ENCODE peak calls at places on chromosomes 2 and 18, in nine cellular contexts. P, R, Z, B, Q, I, A, N and M are unnamed samples.

GRCh38 chr2:121287146-121287798 is 2.3 kb upstream of the TFCP2L1 start:
- DNase-seq in R (no peak), B (no peak), Q (no peak), P (no peak), A (no peak), Z (no peak), N (no peak), I (no peak), M (no peak)

GRCh38 chr2:105796791-105797190 is 52.1 kb downstream of the NCK2 start:
- DNase-seq in Z (no peak), P (no peak), R (no peak), A (no peak), I (no peak), B (no peak), Q (no peak), N (no peak), M (no peak)

GRCh38 chr18:63161728-63162195 is 157.8 kb downstream of the BCL2 start:
- DNase-seq in N (no peak), B (no peak), A (peak), R (peak), Q (no peak), I (peak), Z (peak), P (peak), M (peak)

GRCh38 chr18:49251451-49251850 is 209.0 kb downstream of the DYM start:
- DNase-seq in N (no peak), B (no peak), Z (no peak), I (no peak), A (no peak), R (no peak), P (no peak), Q (no peak), M (no peak)

GRCh38 chr18:79631761-79632446 is 47.7 kb upstream of the CTDP1 start:
- DNase-seq in A (no peak), N (no peak), R (no peak), I (peak), B (peak), P (no peak), Q (no peak), Z (no peak), M (no peak)

GRCh38 chr2:114068438-114068837 is 178.5 kb downstream of the ACTR3 start:
- DNase-seq in Q (peak), P (no peak), N (no peak), B (no peak), I (no peak), A (no peak), R (no peak), Z (no peak), M (no peak)

GRCh38 chr2:86254576-86255538 is 55.6 kb downstream of the MRPL35 start:
- DNase-seq in P (peak), B (no peak), R (no peak), A (peak), Z (no peak), I (peak), N (peak), Q (no peak), M (no peak)

GRCh38 chr18:13544953-13545352 is 181.4 kb downstream of the FAM210A start:
- DNase-seq in B (peak), A (no peak), R (no peak), Z (no peak), P (peak), N (no peak), I (no peak), Q (no peak), M (no peak)

GRCh38 chr2:174794851-174795374 is 30.6 kb upstream of the CHRNA1 start:
- DNase-seq in B (no peak), A (no peak), P (no peak), N (no peak), R (no peak), I (no peak), Z (peak), Q (no peak), M (no peak)

GRCh38 chr2:96923810-96924774 is 54.2 kb upstream of the SEMA4C start:
- DNase-seq in Q (no peak), P (no peak), B (no peak), N (no peak), Z (no peak), A (no peak), I (no peak), R (no peak), M (no peak)

GRCh38 chr2:199466704-199467461 is 9.1 kb upstream of the SATB2 start:
- DNase-seq in N (no peak), I (no peak), B (no peak), P (peak), R (no peak), Q (peak), Z (no peak), A (peak), M (no peak)

GRCh38 chr2:190513877-190514276 is 20.6 kb downstream of the NEMP2 start:
- DNase-seq in N (no peak), B (no peak), P (no peak), Q (no peak), R (no peak), A (no peak), Z (no peak), I (no peak), M (no peak)

GRCh38 chr2:190507135-190507534 is 27.4 kb downstream of the NEMP2 start:
- DNase-seq in I (no peak), N (no peak), Z (no peak), B (no peak), R (no peak), Q (no peak), P (peak), A (peak), M (no peak)

GRCh38 chr2:190514676-190515075 is 19.8 kb downstream of the NEMP2 start:
- DNase-seq in Z (no peak), P (no peak), A (no peak), B (no peak), N (no peak), Q (no peak), R (no peak), I (no peak), M (no peak)

GRCh38 chr2:190512539-190513095 is 21.9 kb downstream of the NEMP2 start:
- DNase-seq in R (no peak), N (no peak), Q (no peak), A (no peak), I (no peak), Z (no peak), B (no peak), P (no peak), M (no peak)

GRCh38 chr2:190511104-190511503 is 23.4 kb downstream of the NEMP2 start:
- DNase-seq in I (no peak), P (peak), Z (peak), Q (no peak), A (no peak), N (no peak), R (no peak), B (no peak), M (no peak)
- TF ChIP-seq CTCF in I (peak), P (no peak), Z (peak), Q (peak), A (peak), N (peak), R (peak), B (peak), M (peak)

DNA sequence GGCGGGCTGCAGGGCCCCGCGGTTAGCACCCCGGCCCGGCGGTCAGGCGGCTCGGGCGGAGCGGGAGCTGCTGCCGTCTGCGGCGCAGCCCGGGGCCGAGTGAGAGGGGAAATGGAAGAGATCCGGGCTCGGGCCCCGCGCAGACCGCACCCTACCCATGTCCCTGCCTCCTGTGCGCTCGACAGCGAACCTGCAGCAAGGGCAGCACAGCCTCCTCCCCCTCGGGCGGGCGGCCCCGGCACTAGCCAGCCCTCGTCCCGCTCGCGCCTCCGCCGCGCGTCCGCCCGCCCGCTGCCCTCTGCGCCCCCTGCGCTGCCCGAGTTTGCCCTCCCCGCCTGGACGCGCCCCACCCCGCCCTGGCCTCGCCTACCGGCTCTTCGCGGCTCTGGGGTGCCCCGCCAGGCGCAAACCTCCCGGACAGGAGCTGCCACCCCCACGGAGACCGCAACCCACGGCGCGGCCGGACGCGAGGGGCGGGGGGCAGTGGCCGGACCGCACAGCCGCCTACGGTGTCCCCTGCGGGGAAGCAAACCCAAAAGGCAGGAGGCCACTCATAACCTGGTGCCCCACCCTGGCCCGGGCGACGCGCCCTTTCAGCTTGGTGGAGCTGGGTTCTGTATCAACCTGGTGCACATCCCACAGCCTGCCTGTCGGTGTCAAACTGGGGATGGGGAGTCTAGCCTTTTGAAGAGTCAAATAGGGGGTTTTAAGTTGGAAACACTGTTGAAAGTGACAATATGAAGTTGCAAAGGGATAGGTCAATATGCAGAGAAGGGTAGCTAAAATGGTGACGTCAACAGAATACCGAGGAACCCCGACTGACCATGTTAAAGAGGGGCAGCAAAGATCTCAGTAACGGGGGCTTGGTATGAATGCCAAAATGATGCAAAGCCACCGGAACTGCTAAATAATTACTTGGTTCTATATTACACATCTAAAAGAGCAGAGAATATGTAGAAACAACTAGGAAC is at the start of gene IHH:
- DNase-seq in R (no peak), N (no peak), P (peak), B (no peak), Q (peak), A (peak), I (no peak), Z (peak), M (no peak)
- H3K4me3 ChIP-seq in R (peak), N (peak), P (peak), B (peak), Q (peak), A (peak), I (no peak), Z (no peak), M (no peak)

DNA sequence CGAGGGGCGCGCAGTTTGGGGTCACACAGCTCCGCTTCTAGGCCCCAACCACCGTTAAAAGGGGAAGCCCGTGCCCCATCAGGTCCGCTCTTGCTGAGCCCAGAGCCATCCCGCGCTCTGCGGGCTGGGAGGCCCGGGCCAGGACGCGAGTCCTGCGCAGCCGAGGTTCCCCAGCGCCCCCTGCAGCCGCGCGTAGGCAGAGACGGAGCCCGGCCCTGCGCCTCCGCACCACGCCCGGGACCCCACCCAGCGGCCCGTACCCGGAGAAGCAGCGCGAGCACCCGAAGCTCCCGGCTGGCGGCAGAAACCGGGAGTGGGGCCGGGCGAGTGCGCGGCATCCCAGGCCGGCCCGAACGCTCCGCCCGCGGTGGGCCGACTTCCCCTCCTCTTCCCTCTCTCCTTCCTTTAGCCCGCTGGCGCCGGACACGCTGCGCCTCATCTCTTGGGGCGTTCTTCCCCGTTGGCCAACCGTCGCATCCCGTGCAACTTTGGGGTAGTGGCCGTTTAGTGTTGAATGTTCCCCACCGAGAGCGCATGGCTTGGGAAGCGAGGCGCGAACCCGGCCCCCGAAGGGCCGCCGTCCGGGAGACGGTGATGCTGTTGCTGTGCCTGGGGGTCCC is at the start of gene ITGA4:
- DNase-seq in N (peak), Q (peak), P (peak), A (peak), B (no peak), Z (peak), R (peak), I (peak), M (peak)
- H3K27ac ChIP-seq in N (peak), Q (no peak), P (peak), A (peak), B (peak), Z (peak), R (no peak), I (peak), M (peak)

GRCh38 chr2:222315443-222316121 is 16.8 kb upstream of the PAX3 start:
- DNase-seq in Z (no peak), A (no peak), R (no peak), Q (no peak), P (no peak), I (no peak), B (no peak), N (no peak), M (no peak)
- TF ChIP-seq CTCF in Z (peak), A (no peak), R (no peak), Q (peak), P (no peak), I (no peak), B (no peak), N (no peak), M (peak)

GRCh38 chr18:22933206-22933957 is at the start of gene RBBP8:
- DNase-seq in B (no peak), Z (peak), R (peak), A (peak), I (peak), P (peak), N (peak), Q (peak), M (peak)

GRCh38 chr18:22935431-22935830 is 2.3 kb downstream of the RBBP8 start:
- DNase-seq in I (no peak), P (no peak), A (no peak), R (no peak), N (no peak), Q (no peak), Z (no peak), B (no peak), M (no peak)

GRCh38 chr18:22936515-22936914 is 3.4 kb downstream of the RBBP8 start:
- DNase-seq in A (no peak), Q (no peak), P (no peak), Z (no peak), I (no peak), N (no peak), R (no peak), B (no peak), M (no peak)

GRCh38 chr18:22933958-22934423 is 863 bp downstream of the RBBP8 start:
- DNase-seq in R (no peak), A (no peak), B (no peak), P (no peak), N (no peak), Z (no peak), I (no peak), Q (no peak), M (no peak)

GRCh38 chr18:22934789-22935188 is 1.7 kb downstream of the RBBP8 start:
- DNase-seq in Z (no peak), B (no peak), N (no peak), Q (no peak), I (no peak), A (no peak), R (no peak), P (no peak), M (no peak)
- H3K4me3 ChIP-seq in Z (no peak), B (no peak), N (no peak), Q (peak), I (no peak), A (no peak), R (no peak), P (no peak), M (no peak)